ENCODE peak calls at places on chromosomes 2 and 18, in six cellular contexts. B is PC-3, Y is cardiac muscle cell, J is aorta, C is IMR-90, U is colonic mucosa. Q is an unnamed sample.

GRCh38 chr2:238103465-238104070 is 3.4 kb downstream of the ESPNL start:
- DNase-seq in B (no peak), Y (no peak), J (no peak), C (no peak), U (no peak), Q (no peak)

GRCh38 chr2:43100883-43101662 is 125.3 kb downstream of the ZFP36L2 start:
- DNase-seq in B (peak; percentile 52), Y (peak; percentile 63), J (peak; percentile 85), C (peak; percentile 43), U (no peak), Q (peak; percentile 82)

GRCh38 chr18:9925369-9925768 is 11.6 kb downstream of the VAPA start:
- DNase-seq in B (no peak), Y (peak; percentile 35), J (no peak), C (peak; percentile 70), U (no peak), Q (no peak)

GRCh38 chr2:67486041-67486796 is 89.1 kb downstream of the ETAA1 start:
- DNase-seq in B (peak; percentile 75), Y (peak; percentile 44), J (no peak), C (peak; percentile 32), U (no peak), Q (peak; percentile 56)

GRCh38 chr2:176325732-176326131 is 56.5 kb downstream of the MTX2 start:
- DNase-seq in B (no peak), Y (no peak), J (no peak), C (no peak), U (peak; percentile 31), Q (no peak)

GRCh38 chr2:112645396-112646101 is at the start of gene SLC20A1:
- DNase-seq in B (peak; percentile 96), Y (peak; percentile 97), J (peak; percentile 99), C (peak; percentile 88), U (peak; percentile 97), Q (peak; percentile 97)

GRCh38 chr2:232635820-232636219 is 2.4 kb downstream of the EFHD1 start:
- DNase-seq in B (no peak), Y (no peak), J (no peak), C (no peak), U (no peak), Q (no peak)

GRCh38 chr2:84908948-84909713 is 3.7 kb downstream of the TMSB10 start:
- DNase-seq in B (no peak), Y (no peak), J (no peak), C (no peak), U (peak; percentile 9), Q (no peak)

GRCh38 chr18:67583621-67584020 is 67.1 kb upstream of the DSEL start:
- DNase-seq in B (peak; percentile 11), Y (no peak), J (no peak), C (peak; percentile 30), U (no peak), Q (no peak)

GRCh38 chr2:63537306-63537705 is 51.0 kb downstream of the WDPCP start:
- DNase-seq in B (peak; percentile 21), Y (no peak), J (no peak), C (peak; percentile 30), U (no peak), Q (no peak)

GRCh38 chr2:237922641-237923361 is 44.0 kb upstream of the UBE2F start:
- DNase-seq in B (peak; percentile 79), Y (no peak), J (peak; percentile 81), C (no peak), U (no peak), Q (no peak)

GRCh38 chr2:131055169-131056065 is 37.8 kb downstream of the FAM168B start:
- DNase-seq in B (no peak), Y (no peak), J (no peak), C (peak; percentile 75), U (no peak), Q (no peak)

GRCh38 chr18:52670903-52671302 is 330.9 kb downstream of the DCC start:
- DNase-seq in B (peak; percentile 26), Y (peak; percentile 2), J (no peak), C (peak; percentile 5), U (no peak), Q (no peak)

GRCh38 chr2:165868211-165868610 is 74.2 kb upstream of the GALNT3 start:
- DNase-seq in B (no peak), Y (peak; percentile 68), J (no peak), C (peak; percentile 36), U (no peak), Q (no peak)

GRCh38 chr2:159960413-159960812 is 102.0 kb downstream of the PLA2R1 start:
- DNase-seq in B (peak; percentile 74), Y (peak; percentile 88), J (no peak), C (peak; percentile 85), U (no peak), Q (no peak)

GRCh38 chr2:19769513-19769912 is 132.3 kb downstream of the TTC32 start:
- DNase-seq in B (peak; percentile 55), Y (peak; percentile 43), J (no peak), C (peak; percentile 20), U (no peak), Q (no peak)

GRCh38 chr2:126902152-126902835 is 3.6 kb downstream of the TEX51 start:
- DNase-seq in B (no peak), Y (no peak), J (no peak), C (no peak), U (no peak), Q (no peak)

GRCh38 chr2:190837417-190837816 is 43.2 kb upstream of the GLS start:
- DNase-seq in B (peak; percentile 90), Y (peak; percentile 52), J (no peak), C (peak; percentile 48), U (no peak), Q (no peak)

GRCh38 chr2:209727077-209727476 is 44.6 kb upstream of the UNC80 start:
- DNase-seq in B (no peak), Y (no peak), J (no peak), C (no peak), U (no peak), Q (no peak)

GRCh38 chr18:14919666-14920065 is 171.7 kb downstream of the ANKRD30B start:
- DNase-seq in B (no peak), Y (no peak), J (no peak), C (no peak), U (peak; percentile 74), Q (no peak)

DNA sequence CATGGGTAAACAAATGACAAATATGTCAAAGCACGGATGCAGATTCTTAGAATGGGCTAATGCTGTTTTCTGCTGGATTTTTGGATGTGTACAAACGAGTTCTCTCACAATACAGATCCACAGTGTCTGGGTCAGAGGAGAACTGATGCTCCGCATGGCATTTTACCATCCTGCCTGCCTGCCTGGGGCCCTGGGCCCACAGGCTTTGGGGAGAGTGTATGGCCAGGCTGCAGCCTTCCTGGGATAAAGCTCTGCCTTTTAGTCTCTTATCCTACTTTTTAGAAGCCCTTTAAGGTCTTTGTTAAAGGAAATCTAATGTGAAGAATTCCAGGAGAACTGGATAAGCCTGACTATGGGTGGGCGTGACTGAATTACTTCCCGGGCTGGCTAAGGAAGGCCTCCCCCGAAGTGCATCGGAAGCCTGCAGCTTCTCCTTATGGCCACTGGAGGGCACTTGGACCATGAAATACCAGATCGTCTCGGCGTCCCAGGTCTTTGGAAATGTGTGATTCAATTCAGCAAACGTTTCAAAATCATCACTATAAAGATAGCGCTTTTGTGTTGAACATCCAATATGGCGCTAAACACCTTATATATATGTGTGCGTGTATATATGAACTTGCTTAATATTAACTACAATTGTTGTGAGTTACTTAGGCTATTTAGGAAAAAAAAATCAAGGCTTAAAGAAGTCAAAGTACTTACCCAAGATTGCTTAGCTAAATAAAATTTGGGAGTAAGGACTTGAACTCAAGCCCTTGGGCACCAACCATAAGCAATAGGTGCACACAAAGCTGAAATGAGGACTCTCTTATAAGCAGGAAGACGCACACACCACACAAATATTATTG is 15.2 kb upstream of the DNPEP start:
- DNase-seq in B (peak; percentile 90), Y (peak; percentile 92), J (peak; percentile 79), C (peak; percentile 88), U (peak; percentile 65), Q (no peak)
- H3K4me1 ChIP-seq in B (peaks cover 34% of the 10 kb centered on the region), Y (peaks cover 47% of the 10 kb centered on the region), J (no peaks in the 10 kb centered on the region), C (peaks cover 20% of the 10 kb centered on the region), U (peaks cover 11% of the 10 kb centered on the region), Q (no peaks in the 10 kb centered on the region)

DNA sequence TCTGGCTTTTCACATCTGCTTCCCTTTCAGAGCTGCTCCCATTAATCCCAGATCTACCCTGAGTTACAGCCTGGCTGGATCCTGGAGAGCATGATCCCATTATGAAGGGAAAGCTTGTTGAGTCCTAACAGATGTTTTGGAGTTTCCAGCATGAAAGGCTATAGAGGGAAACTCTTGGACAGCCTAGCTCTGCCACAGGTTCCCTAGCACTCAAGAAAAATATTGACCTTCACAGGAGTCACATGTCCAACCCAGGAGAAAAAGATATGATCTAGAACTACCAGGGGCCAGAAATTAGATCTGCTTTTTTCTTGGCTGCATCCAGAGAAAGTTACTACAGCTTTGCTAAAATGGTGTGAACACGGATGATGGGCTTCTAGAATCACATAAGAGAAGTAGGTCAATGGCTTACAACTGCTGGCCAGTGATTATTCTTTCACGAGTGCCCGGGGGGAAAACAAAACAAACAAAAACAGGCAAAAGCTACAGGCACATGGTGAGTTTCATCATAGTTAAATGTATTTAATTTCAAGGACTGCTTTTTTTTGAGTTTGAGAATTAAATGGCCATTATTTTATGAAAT is 15.9 kb downstream of the CCDC93 start:
- DNase-seq in B (no peak), Y (no peak), J (no peak), C (no peak), U (no peak), Q (no peak)
- H3K27ac ChIP-seq in B (no peak overlapping the region), Y (no peak overlapping the region), J (no peak overlapping the region), C (no peak overlapping the region), U (no peak overlapping the region), Q (no peak overlapping the region)

DNA sequence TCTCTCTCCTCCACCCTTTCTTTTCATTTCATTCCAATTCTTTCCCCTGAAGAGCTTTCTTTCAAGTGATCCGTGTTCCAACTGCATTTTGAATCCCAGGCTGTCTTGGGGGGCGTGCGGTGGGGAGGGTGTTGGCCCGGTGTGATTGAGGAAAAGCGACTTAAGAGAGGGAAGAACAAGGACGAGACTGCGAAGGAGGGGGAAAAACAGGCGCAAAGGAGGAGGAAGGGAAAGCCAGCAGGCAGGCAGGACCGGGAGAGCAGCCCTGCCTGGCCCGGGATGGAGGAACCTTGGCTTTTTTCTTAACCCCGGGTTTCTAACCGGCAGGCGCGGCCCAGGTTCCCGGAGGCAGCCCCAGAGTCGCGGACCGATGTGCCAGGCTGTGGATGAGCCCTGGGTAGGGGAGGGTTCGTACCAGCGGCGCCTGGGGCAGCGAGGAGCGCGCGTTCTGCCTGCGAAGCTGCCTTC is 1.3 kb downstream of the ADCYAP1 start:
- DNase-seq in B (no peak), Y (no peak), J (no peak), C (no peak), U (no peak), Q (peak; percentile 63)
- H3K4me3 ChIP-seq in B (no peak overlapping the region), Y (no peak overlapping the region), J (no peak overlapping the region), C (no peak overlapping the region), U (no peak overlapping the region), Q (no peak overlapping the region)

GRCh38 chr2:152409691-152410597 is 75.0 kb downstream of the FMNL2 start:
- DNase-seq in B (peak; percentile 18), Y (peak; percentile 47), J (no peak), C (peak; percentile 75), U (no peak), Q (no peak)

GRCh38 chr2:152408260-152408659 is 73.3 kb downstream of the FMNL2 start:
- DNase-seq in B (no peak), Y (no peak), J (no peak), C (no peak), U (no peak), Q (no peak)

GRCh38 chr2:152413228-152414030 is 78.5 kb downstream of the FMNL2 start:
- DNase-seq in B (no peak), Y (no peak), J (no peak), C (no peak), U (no peak), Q (no peak)

GRCh38 chr2:152407806-152408205 is 72.8 kb downstream of the FMNL2 start:
- DNase-seq in B (no peak), Y (no peak), J (no peak), C (no peak), U (no peak), Q (no peak)

GRCh38 chr2:152411154-152411553 is 76.2 kb downstream of the FMNL2 start:
- DNase-seq in B (no peak), Y (no peak), J (no peak), C (peak; percentile 31), U (no peak), Q (no peak)
- H3K4me1 ChIP-seq in B (peaks cover 19% of the 10 kb centered on the region), Y (peaks cover 13% of the 10 kb centered on the region), J (peaks cover 6% of the 10 kb centered on the region), C (peaks cover 3% of the 10 kb centered on the region), U (peaks cover 2% of the 10 kb centered on the region), Q (peaks cover 65% of the 10 kb centered on the region)

Q was measured in left lung.